ENCODE peak calls at places on chromosomes 16 and 17, in five cellular contexts. One of them, this sample, is unnamed.

GRCh38 chr17:40065771-40066510 is 3.2 kb downstream of the THRA start:
- DNase-seq in GM12878: no peak
- DNase-seq in HFF-Myc: no peak
- DNase-seq in hippocampal formation: no peak
- DNase-seq in activated gamma-delta T cell treated with Interleukin-2 at 50 U/mL for 16 hours: no peak
- DNase-seq in this sample: peak

GRCh38 chr16:14314116-14314515 is 243.0 kb downstream of the MRTFB start:
- DNase-seq in GM12878: no peak
- DNase-seq in HFF-Myc: no peak
- DNase-seq in hippocampal formation: no peak
- DNase-seq in activated gamma-delta T cell treated with Interleukin-2 at 50 U/mL for 16 hours: no peak
- DNase-seq in this sample: no peak

GRCh38 chr16:24309222-24309905 is 53.2 kb downstream of the CACNG3 start:
- DNase-seq in GM12878: no peak
- DNase-seq in HFF-Myc: no peak
- DNase-seq in hippocampal formation: no peak
- DNase-seq in activated gamma-delta T cell treated with Interleukin-2 at 50 U/mL for 16 hours: no peak
- DNase-seq in this sample: no peak

GRCh38 chr16:85715169-85716015 is 26.6 kb upstream of the GINS2 start:
- DNase-seq in GM12878: no peak
- DNase-seq in HFF-Myc: no peak
- DNase-seq in hippocampal formation: no peak
- DNase-seq in activated gamma-delta T cell treated with Interleukin-2 at 50 U/mL for 16 hours: no peak
- DNase-seq in this sample: no peak

GRCh38 chr17:81578561-81579225 is 26.5 kb upstream of the FAAP100 start:
- DNase-seq in GM12878: no peak
- DNase-seq in HFF-Myc: no peak
- DNase-seq in hippocampal formation: no peak
- DNase-seq in activated gamma-delta T cell treated with Interleukin-2 at 50 U/mL for 16 hours: no peak
- DNase-seq in this sample: no peak

GRCh38 chr17:82126479-82127314 is 28.7 kb upstream of the FASN start:
- DNase-seq in GM12878: no peak
- DNase-seq in HFF-Myc: no peak
- DNase-seq in hippocampal formation: no peak
- DNase-seq in activated gamma-delta T cell treated with Interleukin-2 at 50 U/mL for 16 hours: peak
- DNase-seq in this sample: no peak

GRCh38 chr16:17331991-17332390 is 138.8 kb downstream of the XYLT1 start:
- DNase-seq in GM12878: no peak
- DNase-seq in HFF-Myc: no peak
- DNase-seq in hippocampal formation: no peak
- DNase-seq in activated gamma-delta T cell treated with Interleukin-2 at 50 U/mL for 16 hours: no peak
- DNase-seq in this sample: no peak

GRCh38 chr17:80270836-80271235 is 10.2 kb downstream of the RNF213 start:
- DNase-seq in GM12878: no peak
- DNase-seq in HFF-Myc: no peak
- DNase-seq in hippocampal formation: no peak
- DNase-seq in activated gamma-delta T cell treated with Interleukin-2 at 50 U/mL for 16 hours: no peak
- DNase-seq in this sample: no peak

GRCh38 chr16:86462334-86463084 is 47.8 kb upstream of the FOXF1 start:
- DNase-seq in GM12878: no peak
- DNase-seq in HFF-Myc: no peak
- DNase-seq in hippocampal formation: no peak
- DNase-seq in activated gamma-delta T cell treated with Interleukin-2 at 50 U/mL for 16 hours: no peak
- DNase-seq in this sample: no peak

GRCh38 chr17:39755550-39756375 is 18.0 kb downstream of the GRB7 start:
- DNase-seq in GM12878: peak
- DNase-seq in HFF-Myc: no peak
- DNase-seq in hippocampal formation: no peak
- DNase-seq in activated gamma-delta T cell treated with Interleukin-2 at 50 U/mL for 16 hours: peak
- DNase-seq in this sample: no peak

GRCh38 chr16:54178491-54178976 is 108.1 kb downstream of the IRX3 start:
- DNase-seq in GM12878: no peak
- DNase-seq in HFF-Myc: no peak
- DNase-seq in hippocampal formation: no peak
- DNase-seq in activated gamma-delta T cell treated with Interleukin-2 at 50 U/mL for 16 hours: no peak
- DNase-seq in this sample: no peak

GRCh38 chr16:80440691-80441090 is 100.1 kb upstream of the DYNLRB2 start:
- DNase-seq in GM12878: no peak
- DNase-seq in HFF-Myc: no peak
- DNase-seq in hippocampal formation: no peak
- DNase-seq in activated gamma-delta T cell treated with Interleukin-2 at 50 U/mL for 16 hours: no peak
- DNase-seq in this sample: no peak

GRCh38 chr17:83083368-83084201 is 4.2 kb downstream of the METRNL start:
- DNase-seq in GM12878: no peak
- DNase-seq in HFF-Myc: peak
- DNase-seq in hippocampal formation: no peak
- DNase-seq in activated gamma-delta T cell treated with Interleukin-2 at 50 U/mL for 16 hours: peak
- DNase-seq in this sample: peak

GRCh38 chr16:89066746-89067145 is 26.9 kb upstream of the ACSF3 start:
- DNase-seq in GM12878: no peak
- DNase-seq in HFF-Myc: no peak
- DNase-seq in hippocampal formation: no peak
- DNase-seq in activated gamma-delta T cell treated with Interleukin-2 at 50 U/mL for 16 hours: no peak
- DNase-seq in this sample: no peak